ENCODE peak calls at places on chromosome 19, in four cellular contexts. Q, F, C and U are unnamed samples.

GRCh38 chr19:5850743-5851293 is 431 bp downstream of the FUT3 start:
- DNase-seq in F (peak; percentile 55), Q (no peak), C (no peak), U (peak; percentile 86)

GRCh38 chr19:17932485-17933338 is at the start of gene CCDC124:
- DNase-seq in C (peak; percentile 96), Q (peak; percentile 90), F (peak; percentile 93), U (peak; percentile 94)

GRCh38 chr19:3578390-3578789 is 5.6 kb downstream of the HMG20B start:
- DNase-seq in F (no peak), Q (no peak), C (no peak), U (no peak)

GRCh38 chr19:42249149-42249750 is 5.7 kb downstream of the ERF start:
- DNase-seq in F (peak; percentile 45), C (no peak), Q (no peak), U (no peak)

GRCh38 chr19:20969498-20969897 is 46.4 kb downstream of the ZNF85 start:
- DNase-seq in Q (no peak), C (no peak), F (no peak), U (no peak)

GRCh38 chr19:12983561-12984142 is 11.6 kb upstream of the NFIX start:
- DNase-seq in C (peak; percentile 92), Q (peak; percentile 70), F (peak; percentile 92), U (peak; percentile 85)

GRCh38 chr19:18848860-18849661 is 17.3 kb downstream of the UPF1 start:
- DNase-seq in F (peak; percentile 79), Q (peak; percentile 80), C (peak; percentile 87), U (peak; percentile 81)

GRCh38 chr19:15288146-15288963 is 44.0 kb downstream of the BRD4 start:
- DNase-seq in F (no peak), Q (no peak), C (no peak), U (no peak)

GRCh38 chr19:57648336-57649003 is 15.5 kb downstream of the ZNF211 start:
- DNase-seq in C (no peak), Q (no peak), F (no peak), U (no peak)

GRCh38 chr19:38715540-38715939 is 28.7 kb downstream of the CAPN12 start:
- DNase-seq in F (no peak), C (no peak), Q (peak; percentile 76), U (no peak)

GRCh38 chr19:55457683-55458457 is 3.6 kb downstream of the ISOC2 start:
- DNase-seq in F (no peak), C (no peak), Q (no peak), U (no peak)

GRCh38 chr19:49758292-49758691 is 4.8 kb downstream of the TSKS start:
- DNase-seq in C (no peak), F (peak; percentile 59), Q (no peak), U (no peak)

GRCh38 chr19:13812544-13812943 is 17.3 kb downstream of the ZSWIM4 start:
- DNase-seq in F (no peak), Q (no peak), C (no peak), U (no peak)

GRCh38 chr19:44905437-44906160 is at the start of gene APOE:
- DNase-seq in F (peak; percentile 81), C (no peak), Q (no peak), U (no peak)

GRCh38 chr19:18503971-18504885 is 17.6 kb downstream of the ELL start:
- DNase-seq in C (no peak), Q (no peak), F (no peak), U (no peak)

GRCh38 chr19:58037927-58038687 is 4.3 kb downstream of the ZSCAN1 start:
- DNase-seq in F (no peak), Q (no peak), C (no peak), U (no peak)

GRCh38 chr19:45135176-45135575 is 25.6 kb downstream of the NKPD1 start:
- DNase-seq in C (no peak), F (no peak), Q (no peak), U (no peak)

GRCh38 chr19:45250832-45251451 is at the start of gene MARK4:
- DNase-seq in Q (peak; percentile 52), F (peak; percentile 75), C (peak; percentile 78), U (peak; percentile 65)

GRCh38 chr19:6925801-6926751 is 38.7 kb downstream of the ADGRE1 start:
- DNase-seq in Q (no peak), C (no peak), F (no peak), U (no peak)

GRCh38 chr19:30811397-30812098 is 439.4 kb downstream of the ZNF536 start:
- DNase-seq in F (no peak), C (no peak), Q (no peak), U (no peak)
- H3K36me3 ChIP-seq in F (no peaks in the 10 kb centered on the region), C (no peaks in the 10 kb centered on the region), Q (no peaks in the 10 kb centered on the region), U (no peaks in the 10 kb centered on the region)

GRCh38 chr19:48715276-48715675 is 4.2 kb downstream of the MAMSTR start:
- DNase-seq in F (peak; percentile 58), C (no peak), Q (peak; percentile 32), U (peak; percentile 49)

GRCh38 chr19:48711106-48711662 is 8.3 kb downstream of the MAMSTR start:
- DNase-seq in C (no peak), Q (no peak), F (no peak), U (no peak)

GRCh38 chr19:48714759-48715261 is 4.7 kb downstream of the MAMSTR start:
- DNase-seq in Q (no peak), F (no peak), C (no peak), U (no peak)

GRCh38 chr19:48713864-48714755 is 5.4 kb downstream of the MAMSTR start:
- DNase-seq in Q (peak; percentile 99), C (peak; percentile 100), F (peak; percentile 99), U (peak; percentile 99)

GRCh38 chr19:48713041-48713863 is 6.3 kb downstream of the MAMSTR start:
- DNase-seq in C (no peak), F (no peak), Q (no peak), U (no peak)
- TF ChIP-seq CTCF in C (no peak), F (no peak), Q (peak; percentile 18), U (no peak)

GRCh38 chr19:47310323-47310722 is 662 bp downstream of the C5AR1 start:
- DNase-seq in Q (no peak), C (no peak), F (no peak), U (no peak)

GRCh38 chr19:47309038-47309437 is 623 bp upstream of the C5AR1 start:
- DNase-seq in C (no peak), F (no peak), Q (no peak), U (no peak)

GRCh38 chr19:47305309-47305751 is 4.3 kb upstream of the C5AR1 start:
- DNase-seq in F (peak; percentile 86), Q (peak; percentile 54), C (peak; percentile 85), U (peak; percentile 74)

GRCh38 chr19:47309608-47310007 is at the start of gene C5AR1:
- DNase-seq in C (peak; percentile 76), F (no peak), Q (peak; percentile 32), U (peak; percentile 73)

GRCh38 chr19:47306303-47306702 is 3.4 kb upstream of the C5AR1 start:
- DNase-seq in Q (no peak), C (no peak), F (no peak), U (no peak)
- H3K27ac ChIP-seq in Q (no peak overlapping the region), C (no peak overlapping the region), F (no peak overlapping the region), U (no peak overlapping the region)

DNA sequence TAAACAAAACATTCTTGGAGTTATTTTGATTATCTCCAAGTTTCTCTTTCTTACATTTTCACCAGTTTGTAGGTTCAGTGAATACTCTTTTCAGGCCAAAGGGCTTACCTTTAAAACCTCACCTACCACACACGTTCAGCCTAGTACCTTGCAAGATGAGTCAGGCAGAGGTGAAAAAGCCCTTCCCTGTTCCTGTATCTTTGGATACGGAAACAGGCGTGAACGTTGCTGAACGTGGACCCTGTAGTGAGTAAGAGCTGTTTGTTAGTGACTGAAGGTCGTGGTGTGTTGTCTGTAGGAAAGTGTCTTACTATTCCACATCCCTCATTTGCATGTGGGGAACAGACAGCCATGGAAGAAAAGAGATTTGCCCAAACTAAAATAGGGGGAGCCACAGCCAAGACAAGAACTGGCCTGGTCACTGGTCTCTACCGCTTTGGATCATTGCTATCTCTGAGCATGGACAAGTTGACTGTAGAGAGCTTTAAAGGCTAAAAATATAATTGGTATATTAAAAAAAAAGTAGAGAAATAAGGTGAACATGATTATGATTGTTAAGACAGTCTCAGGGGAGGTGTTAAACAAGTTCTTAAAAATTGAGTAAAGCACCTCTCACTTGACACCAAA is 3.5 kb downstream of the CEBPG start:
- DNase-seq in C (no peak), F (no peak), Q (no peak), U (no peak)
- H3K36me3 ChIP-seq in C (peaks cover 27% of the 10 kb centered on the region), F (no peaks in the 10 kb centered on the region), Q (peaks cover 32% of the 10 kb centered on the region), U (peaks cover 28% of the 10 kb centered on the region)

GRCh38 chr19:10964903-10965302 is 4.1 kb downstream of the SMARCA4 start:
- DNase-seq in C (no peak), Q (no peak), F (no peak), U (no peak)
- TF ChIP-seq CTCF in C (no peak), Q (no peak), F (no peak), U (no peak)

GRCh38 chr19:16370671-16371391 is 46.2 kb downstream of the KLF2 start:
- DNase-seq in Q (no peak), C (peak; percentile 44), F (peak; percentile 30), U (peak; percentile 41)
- H3K27ac ChIP-seq in Q (no peak overlapping the region), C (peak overlapping the region; percentile 35), F (no peak overlapping the region), U (peak overlapping the region; percentile 65)

DNA sequence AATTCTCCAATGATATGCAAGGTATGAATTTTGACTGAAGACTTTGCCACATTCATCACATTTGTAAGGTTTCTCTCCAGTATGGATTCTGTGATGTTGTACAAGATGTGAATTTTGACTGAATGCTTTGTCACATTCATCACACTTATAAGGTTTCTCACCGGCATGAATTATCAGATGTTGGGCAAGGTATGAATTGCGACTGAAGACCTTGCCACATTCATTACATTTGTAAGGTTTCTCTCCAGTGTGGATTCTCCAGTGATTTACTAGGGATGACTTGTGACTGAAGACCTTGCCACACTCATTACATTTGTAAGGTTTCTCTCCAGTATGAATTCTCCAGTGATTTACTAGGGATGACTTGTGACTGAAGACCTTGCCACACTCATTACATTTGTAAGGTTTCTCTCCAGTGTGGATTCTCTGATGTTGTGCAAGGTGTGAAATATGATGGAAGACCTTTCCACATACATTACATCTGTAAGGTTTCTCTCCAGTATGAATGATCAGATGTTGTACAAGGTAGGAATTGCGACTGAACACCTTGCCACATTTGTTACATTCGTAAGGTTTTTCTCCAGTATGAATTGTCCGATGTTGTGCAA is 24.8 kb downstream of the ZNF83 start:
- DNase-seq in F (no peak), Q (no peak), C (no peak), U (no peak)
- H3K36me3 ChIP-seq in F (no peaks in the 10 kb centered on the region), Q (peaks cover 69% of the 10 kb centered on the region), C (peaks cover 47% of the 10 kb centered on the region), U (peaks cover 57% of the 10 kb centered on the region)

GRCh38 chr19:33290082-33290815 is 12.1 kb downstream of the CEBPA start:
- DNase-seq in Q (no peak), F (no peak), C (peak; percentile 23), U (peak; percentile 59)
- TF ChIP-seq CTCF in Q (no peak), F (no peak), C (no peak), U (no peak)